ENCODE peak calls at places on chromosomes 6 and 20, in nine cellular contexts. D, Q, E, N, W, F, G, Z and V are unnamed samples. For H3K27me3, H3K9me3 and H3K4me1, the result is how much of the 10 kb centered on the place peaks cover.

GRCh38 chr6:33905081-33905609 is 101.3 kb upstream of the MLN start:
- DNase-seq in N (no peak), E (no peak), W (no peak), D (no peak), Q (no peak), G (no peak), F (no peak), Z (no peak), V (no peak)

GRCh38 chr20:10789386-10789785 is 115.6 kb upstream of the JAG1 start:
- DNase-seq in Z (no peak), Q (no peak), D (no peak), G (no peak), N (no peak), E (no peak), F (no peak), W (no peak), V (no peak)

GRCh38 chr6:50850223-50850751 is 31.6 kb downstream of the TFAP2B start:
- DNase-seq in Z (no peak), D (no peak), F (peak), W (no peak), G (no peak), Q (peak), E (no peak), N (no peak), V (no peak)

GRCh38 chr6:75922226-75922625 is 150.2 kb downstream of the IMPG1 start:
- DNase-seq in D (no peak), E (no peak), G (peak), F (no peak), Q (peak), Z (no peak), N (no peak), W (no peak), V (no peak)

GRCh38 chr20:36572701-36573102 is 695 bp upstream of the TGIF2 start:
- DNase-seq in E (no peak), F (no peak), G (peak), W (no peak), Q (no peak), N (peak), Z (no peak), D (no peak), V (no peak)

GRCh38 chr6:33732819-33733218 is 13.9 kb downstream of the IP6K3 start:
- DNase-seq in F (no peak), W (no peak), N (no peak), E (no peak), G (peak), D (no peak), Z (peak), Q (peak), V (no peak)

GRCh38 chr20:46349742-46350056 is 41.4 kb upstream of the CDH22 start:
- DNase-seq in E (no peak), N (no peak), F (no peak), G (no peak), Q (no peak), W (no peak), D (no peak), Z (no peak), V (no peak)

GRCh38 chr6:152348116-152348515 is 289.0 kb downstream of the SYNE1 start:
- DNase-seq in N (no peak), G (no peak), E (no peak), F (no peak), Q (no peak), D (no peak), Z (no peak), W (no peak), V (no peak)

GRCh38 chr6:21842875-21843274 is 249.3 kb downstream of the SOX4 start:
- DNase-seq in D (no peak), E (no peak), Z (no peak), Q (no peak), N (no peak), W (no peak), G (no peak), F (no peak), V (no peak)

GRCh38 chr20:54025166-54025835 is 45.1 kb downstream of the BCAS1 start:
- DNase-seq in W (no peak), Q (no peak), N (no peak), Z (no peak), E (no peak), D (no peak), F (no peak), G (peak), V (no peak)

GRCh38 chr6:136706431-136706830 is 85.8 kb downstream of the MAP3K5 start:
- DNase-seq in E (no peak), Q (no peak), W (no peak), F (no peak), Z (no peak), N (no peak), D (no peak), G (no peak), V (no peak)

GRCh38 chr20:38612921-38613320 is 11.3 kb downstream of the ARHGAP40 start:
- DNase-seq in F (no peak), Q (no peak), Z (no peak), W (no peak), N (no peak), D (no peak), G (no peak), E (no peak), V (no peak)

GRCh38 chr6:53922571-53922981 is 127.8 kb downstream of the LRRC1 start:
- DNase-seq in D (no peak), W (no peak), Q (no peak), Z (no peak), N (no peak), E (no peak), G (no peak), F (no peak), V (no peak)

GRCh38 chr6:20692023-20692422 is 157.8 kb downstream of the CDKAL1 start:
- DNase-seq in D (no peak), G (no peak), N (no peak), Z (no peak), Q (no peak), F (no peak), W (no peak), E (no peak), V (no peak)

GRCh38 chr6:29829766-29830165 is 2.1 kb downstream of the HLA-G start:
- DNase-seq in E (no peak), D (no peak), G (no peak), Z (no peak), Q (no peak), W (no peak), N (no peak), F (no peak), V (no peak)
- H3K27me3 ChIP-seq in E (half or more), D (under half), G (under half), Z (under half), Q (under half), W (under half), N (under half), F (under half), V (half or more)

DNA sequence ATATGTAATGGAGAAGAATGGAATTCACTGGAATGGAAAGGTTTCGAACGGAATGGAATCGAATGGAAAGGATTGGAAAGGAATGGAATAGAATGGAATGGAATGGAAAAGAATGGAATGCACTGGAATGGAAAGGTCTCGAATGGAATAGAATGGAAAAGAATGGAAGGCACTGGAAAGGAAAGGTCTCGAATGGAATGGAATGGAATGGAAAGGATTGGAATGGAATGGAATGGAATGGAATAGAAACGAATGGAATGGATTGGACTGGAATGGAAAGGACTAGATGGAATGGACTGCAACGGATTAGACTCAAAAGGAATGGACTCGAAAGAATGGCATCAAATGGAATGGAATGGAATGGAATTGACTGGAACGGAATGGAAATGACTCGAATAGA is 20.5 kb upstream of the DEFB115 start:
- DNase-seq in Q (no peak), Z (no peak), E (no peak), F (no peak), G (no peak), D (no peak), N (no peak), W (no peak), V (no peak)
- H3K9me3 ChIP-seq in Q (half or more), Z (half or more), E (under half), F (half or more), G (under half), D (under half), N (under half), W (under half), V (half or more)

GRCh38 chr20:23130622-23130916 is 44.4 kb upstream of the CD93 start:
- DNase-seq in G (no peak), E (no peak), F (no peak), W (no peak), Q (no peak), N (no peak), D (no peak), Z (no peak), V (no peak)
- H3K4me1 ChIP-seq in G (under half), E (under half), F (under half), W (under half), Q (under half), N (under half), D (under half), Z (under half), V (half or more)

GRCh38 chr20:33070413-33071053 is 8.9 kb upstream of the BPIFB4 start:
- DNase-seq in Q (no peak), Z (no peak), F (no peak), D (no peak), N (no peak), G (no peak), E (no peak), W (no peak), V (no peak)
- H3K27me3 ChIP-seq in Q (under half), Z (under half), F (under half), D (under half), N (under half), G (half or more), E (under half), W (under half), V (under half)

GRCh38 chr20:56174416-56174815 is 74.1 kb upstream of the MC3R start:
- DNase-seq in G (no peak), D (no peak), E (no peak), F (no peak), W (no peak), Z (no peak), N (no peak), Q (no peak), V (no peak)
- H3K9me3 ChIP-seq in G (under half), D (under half), E (under half), F (under half), W (under half), Z (under half), N (under half), Q (under half), V (under half)

GRCh38 chr20:50617022-50617421 is 74.3 kb downstream of the RIPOR3 start:
- DNase-seq in F (no peak), W (no peak), N (no peak), E (no peak), Z (no peak), D (no peak), Q (no peak), G (no peak), V (no peak)

GRCh38 chr20:50610212-50610718 is 81.1 kb downstream of the RIPOR3 start:
- DNase-seq in Q (peak), F (no peak), G (no peak), N (no peak), D (no peak), E (no peak), W (no peak), Z (no peak), V (no peak)

GRCh38 chr20:50615407-50615806 is 75.9 kb downstream of the RIPOR3 start:
- DNase-seq in Z (no peak), Q (no peak), G (no peak), W (no peak), E (no peak), N (no peak), D (no peak), F (no peak), V (no peak)

GRCh38 chr20:50611128-50611810 is 80.1 kb downstream of the RIPOR3 start:
- DNase-seq in N (no peak), Z (no peak), G (peak), Q (no peak), W (no peak), E (no peak), F (no peak), D (no peak), V (peak)

DNA sequence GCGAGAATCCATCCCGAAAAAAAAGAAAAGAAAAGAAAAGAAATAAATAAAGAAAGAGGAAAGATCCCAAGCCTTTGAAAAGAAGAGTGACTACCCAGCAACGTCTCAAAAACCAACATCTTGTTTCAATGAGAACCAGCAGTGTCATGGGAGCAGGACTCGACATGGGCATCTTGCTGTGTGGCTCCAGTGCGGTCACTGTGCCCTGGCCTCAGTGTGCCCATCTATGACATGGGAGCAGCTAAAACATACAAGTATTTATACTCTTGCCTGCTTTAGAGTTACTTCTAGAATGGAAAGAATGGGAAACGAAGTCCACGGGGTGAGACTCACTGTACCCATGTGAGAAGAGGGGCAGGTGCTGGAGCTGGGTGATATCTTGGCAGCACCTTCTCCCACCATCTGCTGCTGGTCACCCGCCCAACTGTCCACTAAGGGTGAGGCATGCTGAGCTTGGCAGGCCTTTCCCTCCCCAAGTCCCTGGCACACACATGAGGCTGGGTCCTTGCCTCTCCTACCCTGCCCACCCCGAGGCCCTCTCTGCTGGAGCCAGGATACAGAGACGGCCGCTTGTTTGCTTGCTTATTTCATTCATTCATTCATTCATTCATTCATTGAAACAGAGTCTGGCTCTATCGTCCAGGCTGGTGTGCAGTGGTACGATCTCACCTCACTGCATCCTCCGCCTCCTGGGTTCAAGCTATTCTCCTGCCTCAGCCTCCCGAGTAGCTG is 77.7 kb downstream of the RIPOR3 start:
- DNase-seq in Z (no peak), E (no peak), G (no peak), N (no peak), D (no peak), W (no peak), Q (no peak), F (no peak), V (no peak)
- H3K4me1 ChIP-seq in Z (under half), E (under half), G (under half), N (under half), D (under half), W (under half), Q (under half), F (under half), V (under half)

GRCh38 chr6:105178110-105178509 is 1.7 kb downstream of the POPDC3 start:
- DNase-seq in Q (peak), N (no peak), D (no peak), Z (no peak), G (peak), F (no peak), E (no peak), W (no peak), V (no peak)
- H3K27me3 ChIP-seq in Q (under half), N (under half), D (under half), Z (under half), G (under half), F (under half), E (half or more), W (under half), V (half or more)